ENCODE peak calls at places on chromosomes 12 and 14, in nine cellular contexts. M is sigmoid colon; G is CD4-positive, alpha-beta memory T cell; N is thoracic aorta; X is GM13976; A is caudate nucleus; Q is D341Med; K is HuH-7.5; S is frontal cortex. E is an unnamed sample.

GRCh38 chr12:72272731-72273498 is 745 bp downstream of the TRHDE start:
- DNase-seq in M (no peak), G (no peak), N (no peak), X (peak; percentile 32), A (no peak), Q (peak; percentile 77), K (peak; percentile 26), S (peak; percentile 42), E (no peak)

GRCh38 chr12:68140576-68140975 is 19.0 kb downstream of the IFNG start:
- DNase-seq in M (no peak), G (no peak), N (no peak), X (no peak), A (no peak), Q (peak; percentile 63), K (no peak), S (no peak), E (no peak)

GRCh38 chr14:79585845-79586244 is 625.5 kb downstream of the DIO2 start:
- DNase-seq in M (no peak), G (no peak), N (no peak), X (no peak), A (no peak), Q (no peak), K (no peak), S (no peak), E (no peak)

GRCh38 chr14:41785696-41786095 is 179.0 kb downstream of the LRFN5 start:
- DNase-seq in M (no peak), G (no peak), N (no peak), X (no peak), A (no peak), Q (peak; percentile 29), K (no peak), S (no peak), E (no peak)

GRCh38 chr14:57889245-57889644 is 23.4 kb upstream of the SLC35F4 start:
- DNase-seq in M (no peak), G (no peak), N (peak; percentile 11), X (no peak), A (no peak), Q (no peak), K (no peak), S (no peak), E (no peak)

GRCh38 chr14:59565112-59565511 is 11.5 kb downstream of the CCDC175 start:
- DNase-seq in M (no peak), G (no peak), N (no peak), X (no peak), A (no peak), Q (no peak), K (no peak), S (no peak), E (no peak)

GRCh38 chr12:58801986-58802385 is 118.3 kb downstream of the LRIG3 start:
- DNase-seq in M (no peak), G (no peak), N (no peak), X (no peak), A (no peak), Q (no peak), K (no peak), S (no peak), E (no peak)

GRCh38 chr12:47547077-47547476 is 158.8 kb downstream of the RPAP3 start:
- DNase-seq in M (no peak), G (no peak), N (no peak), X (no peak), A (no peak), Q (no peak), K (no peak), S (no peak), E (no peak)

GRCh38 chr12:69101505-69101904 is 137.9 kb upstream of the CPSF6 start:
- DNase-seq in M (no peak), G (no peak), N (no peak), X (no peak), A (no peak), Q (no peak), K (peak; percentile 28), S (no peak), E (no peak)

GRCh38 chr12:50220357-50221061 is 53.3 kb upstream of the CERS5 start:
- DNase-seq in M (no peak), G (no peak), N (peak; percentile 4), X (peak; percentile 47), A (no peak), Q (no peak), K (no peak), S (no peak), E (no peak)

GRCh38 chr12:18982226-18982949 is 147.1 kb upstream of the PLEKHA5 start:
- DNase-seq in M (no peak), G (no peak), N (no peak), X (no peak), A (no peak), Q (no peak), K (no peak), S (no peak), E (no peak)

GRCh38 chr14:39939023-39939422 is 506.8 kb upstream of the FBXO33 start:
- DNase-seq in M (no peak), G (no peak), N (no peak), X (no peak), A (no peak), Q (no peak), K (no peak), S (no peak), E (no peak)

GRCh38 chr12:88650715-88651114 is 70.4 kb upstream of the KITLG start:
- DNase-seq in M (no peak), G (no peak), N (no peak), X (no peak), A (no peak), Q (no peak), K (no peak), S (no peak), E (no peak)

GRCh38 chr12:53466640-53467039 is 14.7 kb downstream of the PCBP2 start:
- DNase-seq in M (no peak), G (no peak), N (no peak), X (no peak), A (no peak), Q (no peak), K (no peak), S (no peak), E (no peak)

GRCh38 chr12:19033244-19033643 is 96.3 kb upstream of the PLEKHA5 start:
- DNase-seq in M (no peak), G (no peak), N (no peak), X (no peak), A (no peak), Q (no peak), K (no peak), S (no peak), E (no peak)

GRCh38 chr14:22824711-22825359 is 4.9 kb upstream of the MRPL52 start:
- DNase-seq in M (peak; percentile 73), G (no peak), N (no peak), X (no peak), A (no peak), Q (no peak), K (no peak), S (no peak), E (no peak)

GRCh38 chr12:87201598-87201997 is 827.6 kb downstream of the C12orf50 start:
- DNase-seq in M (no peak), G (no peak), N (no peak), X (no peak), A (no peak), Q (no peak), K (no peak), S (no peak), E (no peak)

GRCh38 chr14:71918955-71919354 is 13.3 kb upstream of the RGS6 start:
- DNase-seq in M (no peak), G (no peak), N (no peak), X (no peak), A (no peak), Q (no peak), K (no peak), S (no peak), E (no peak)

GRCh38 chr12:68896881-68897540 is 36.0 kb downstream of the CPM start:
- DNase-seq in M (no peak), G (no peak), N (no peak), X (no peak), A (no peak), Q (no peak), K (no peak), S (no peak), E (peak; percentile 40)

GRCh38 chr14:95344536-95344935 is 24.8 kb upstream of the CLMN start:
- DNase-seq in M (no peak), G (no peak), N (no peak), X (no peak), A (no peak), Q (no peak), K (no peak), S (no peak), E (no peak)

GRCh38 chr12:108629824-108630476 is 3.7 kb downstream of the SELPLG start:
- DNase-seq in M (no peak), G (peak; percentile 62), N (no peak), X (no peak), A (no peak), Q (peak; percentile 22), K (no peak), S (no peak), E (no peak)

GRCh38 chr12:130043685-130044421 is 118.4 kb upstream of the FZD10 start:
- DNase-seq in M (no peak), G (no peak), N (no peak), X (no peak), A (no peak), Q (no peak), K (no peak), S (no peak), E (no peak)

GRCh38 chr14:65277027-65277426 is 135.5 kb upstream of the FUT8 start:
- DNase-seq in M (no peak), G (no peak), N (no peak), X (no peak), A (no peak), Q (no peak), K (no peak), S (no peak), E (no peak)

GRCh38 chr12:121465921-121466799 is 66.2 kb downstream of the RNF34 start:
- DNase-seq in M (no peak), G (peak; percentile 59), N (no peak), X (peak; percentile 60), A (no peak), Q (peak; percentile 78), K (peak; percentile 53), S (no peak), E (peak; percentile 66)

GRCh38 chr14:24052656-24053547 is 1.1 kb downstream of the CARMIL3 start:
- DNase-seq in M (no peak), G (no peak), N (no peak), X (peak; percentile 14), A (no peak), Q (no peak), K (no peak), S (no peak), E (no peak)

GRCh38 chr12:13250416-13250815 is 53.9 kb downstream of the EMP1 start:
- DNase-seq in M (no peak), G (no peak), N (no peak), X (no peak), A (no peak), Q (no peak), K (no peak), S (no peak), E (no peak)

GRCh38 chr14:31945074-31945613 is 132.0 kb upstream of the ARHGAP5 start:
- DNase-seq in M (no peak), G (peak; percentile 51), N (no peak), X (no peak), A (no peak), Q (no peak), K (no peak), S (no peak), E (peak; percentile 18)

GRCh38 chr14:91387135-91387849 is 30.3 kb downstream of the CCDC88C start:
- DNase-seq in M (no peak), G (no peak), N (no peak), X (no peak), A (no peak), Q (no peak), K (no peak), S (no peak), E (no peak)

GRCh38 chr12:123453165-123453564 is 4.8 kb upstream of the SNRNP35 start:
- DNase-seq in M (no peak), G (no peak), N (no peak), X (no peak), A (no peak), Q (no peak), K (no peak), S (no peak), E (no peak)

GRCh38 chr12:88420460-88420859 is 159.8 kb downstream of the KITLG start:
- DNase-seq in M (no peak), G (no peak), N (no peak), X (no peak), A (no peak), Q (no peak), K (no peak), S (no peak), E (no peak)

GRCh38 chr14:49306152-49306751 is 279.9 kb downstream of the RPS29 start:
- DNase-seq in M (no peak), G (no peak), N (no peak), X (peak; percentile 23), A (no peak), Q (no peak), K (no peak), S (no peak), E (peak; percentile 5)